ENCODE peak calls at places on chromosomes 6 and 20, in nine cellular contexts. F is uterus; O is T-helper 2 cell; Y is NCI-H1092 treated with DMSO at 0.1 percent for 48 hours; R is HepG2; S is SJCRH30; U is cardiac muscle cell; T is activated CD4-positive, alpha-beta T cell treated with anti-CD3 and anti-CD28 coated beads for 48 hours; J is heart right ventricle. P is an unnamed sample.

GRCh38 chr20:10371467-10371866 is 62.6 kb downstream of the MKKS start:
- DNase-seq in U (no peak), S (no peak), O (no peak), T (no peak), R (no peak), Y (no peak), J (no peak), F (no peak), P (no peak)

GRCh38 chr6:89287351-89288028 is 27.6 kb downstream of the GABRR2 start:
- DNase-seq in R (no peak), U (no peak), S (no peak), F (no peak), T (no peak), Y (no peak), J (no peak), O (no peak), P (peak; percentile 34)

GRCh38 chr6:28258877-28259777 is at the start of gene NKAPL:
- DNase-seq in S (no peak), R (no peak), J (peak; percentile 88), T (peak; percentile 81), F (peak; percentile 71), U (peak; percentile 93), Y (no peak), O (no peak), P (peak; percentile 74)

GRCh38 chr6:18497006-18497405 is 109.9 kb downstream of the RNF144B start:
- DNase-seq in S (no peak), J (no peak), O (no peak), R (no peak), Y (no peak), U (no peak), T (no peak), F (no peak), P (no peak)

GRCh38 chr6:143223895-143224294 is 163.2 kb downstream of the AIG1 start:
- DNase-seq in S (peak; percentile 48), Y (no peak), J (peak; percentile 57), U (peak; percentile 59), R (peak; percentile 81), O (no peak), T (no peak), F (peak; percentile 16), P (peak; percentile 60)

GRCh38 chr6:22218410-22218809 is 78.4 kb downstream of the PRL start:
- DNase-seq in Y (no peak), T (no peak), S (no peak), F (no peak), O (no peak), J (no peak), R (no peak), U (no peak), P (no peak)

GRCh38 chr6:108078191-108078590 is 3.6 kb upstream of the OSTM1 start:
- DNase-seq in S (no peak), U (no peak), Y (no peak), R (no peak), J (no peak), O (no peak), F (no peak), T (no peak), P (no peak)

GRCh38 chr6:157285422-157285779 is 37.9 kb downstream of the TMEM242 start:
- DNase-seq in Y (no peak), U (no peak), J (no peak), R (no peak), F (no peak), T (no peak), S (no peak), O (no peak), P (no peak)

GRCh38 chr6:11275598-11275997 is 43.1 kb upstream of the NEDD9 start:
- DNase-seq in S (no peak), T (peak; percentile 12), R (peak; percentile 91), J (no peak), U (no peak), F (no peak), O (no peak), Y (no peak), P (no peak)

GRCh38 chr6:129889580-129889979 is 28.5 kb upstream of the TMEM244 start:
- DNase-seq in O (no peak), S (peak; percentile 25), T (peak; percentile 12), J (no peak), R (no peak), Y (no peak), F (no peak), U (peak; percentile 68), P (no peak)

GRCh38 chr6:44530910-44531234 is 143.4 kb downstream of the CDC5L start:
- DNase-seq in T (no peak), O (no peak), U (no peak), S (no peak), F (no peak), Y (no peak), J (no peak), R (no peak), P (no peak)

GRCh38 chr6:49653438-49653837 is 16.8 kb upstream of the RHAG start:
- DNase-seq in R (no peak), Y (no peak), O (no peak), F (no peak), J (no peak), T (no peak), S (no peak), U (no peak), P (no peak)

GRCh38 chr6:119347466-119348307 is 1.9 kb downstream of the MAN1A1 start:
- DNase-seq in J (peak; percentile 19), R (peak; percentile 96), F (peak; percentile 32), T (peak; percentile 44), S (peak; percentile 25), O (no peak), U (no peak), Y (peak; percentile 3), P (peak; percentile 63)

GRCh38 chr6:73519943-73520687 is 717 bp downstream of the EEF1A1 start:
- DNase-seq in O (peak; percentile 55), F (peak; percentile 70), J (peak; percentile 79), S (peak; percentile 62), R (peak; percentile 59), U (peak; percentile 82), T (peak; percentile 89), Y (peak; percentile 19), P (peak; percentile 83)

GRCh38 chr6:136338486-136338885 is 48.8 kb upstream of the BCLAF1 start:
- DNase-seq in F (no peak), R (no peak), Y (no peak), J (no peak), O (no peak), U (no peak), S (no peak), T (no peak), P (no peak)

GRCh38 chr6:132490478-132491204 is 22.3 kb downstream of the STX7 start:
- DNase-seq in F (no peak), S (no peak), T (no peak), J (no peak), O (no peak), R (no peak), U (no peak), Y (no peak), P (no peak)

GRCh38 chr20:59805786-59806577 is 127.5 kb downstream of the SYCP2 start:
- DNase-seq in U (no peak), T (no peak), R (no peak), J (no peak), S (no peak), Y (no peak), F (no peak), O (no peak), P (peak; percentile 9)

GRCh38 chr6:26455357-26455970 is 2.3 kb upstream of the BTN2A1 start:
- DNase-seq in J (no peak), S (no peak), U (no peak), Y (no peak), F (no peak), O (no peak), R (no peak), T (no peak), P (no peak)

GRCh38 chr20:43383026-43383795 is 74.5 kb upstream of the SRSF6 start:
- DNase-seq in Y (no peak), F (no peak), O (no peak), R (no peak), J (peak; percentile 31), T (no peak), S (no peak), U (peak; percentile 61), P (no peak)

GRCh38 chr6:33828452-33828763 is 24.6 kb upstream of the MLN start:
- DNase-seq in Y (no peak), R (no peak), F (no peak), J (no peak), T (no peak), O (no peak), U (no peak), S (no peak), P (no peak)

GRCh38 chr6:114344971-114345274 is 2.1 kb upstream of the HS3ST5 start:
- DNase-seq in O (no peak), T (no peak), U (no peak), Y (no peak), J (no peak), S (no peak), F (no peak), R (no peak), P (no peak)

GRCh38 chr6:163818719-163819118 is 404.2 kb downstream of the QKI start:
- DNase-seq in S (no peak), F (no peak), R (no peak), J (no peak), U (no peak), Y (no peak), O (no peak), T (no peak), P (no peak)

GRCh38 chr6:170080828-170081368 is 210.0 kb downstream of the DLL1 start:
- DNase-seq in T (peak; percentile 0), O (no peak), J (no peak), F (no peak), S (peak; percentile 83), R (no peak), U (no peak), Y (peak; percentile 85), P (peak; percentile 37)

GRCh38 chr6:144690659-144691058 is 405.5 kb downstream of the UTRN start:
- DNase-seq in F (no peak), T (no peak), U (no peak), O (no peak), R (no peak), J (no peak), Y (no peak), S (no peak), P (no peak)

GRCh38 chr6:125939796-125940195 is 16.8 kb upstream of the HINT3 start:
- DNase-seq in T (no peak), U (no peak), O (no peak), R (no peak), S (no peak), Y (no peak), J (no peak), F (no peak), P (no peak)

GRCh38 chr20:41058007-41058673 is 29.5 kb downstream of the TOP1 start:
- DNase-seq in O (no peak), U (peak; percentile 64), R (peak; percentile 55), S (no peak), T (peak; percentile 43), Y (no peak), J (no peak), F (no peak), P (no peak)

GRCh38 chr6:158769696-158770446 is 49.3 kb downstream of the EZR start:
- DNase-seq in R (no peak), U (peak; percentile 16), S (peak; percentile 64), T (no peak), O (no peak), J (peak; percentile 52), F (no peak), Y (peak; percentile 94), P (no peak)

GRCh38 chr6:75149253-75149652 is 56.6 kb downstream of the COL12A1 start:
- DNase-seq in F (no peak), T (no peak), O (no peak), Y (no peak), R (no peak), J (no peak), S (no peak), U (peak; percentile 54), P (no peak)

GRCh38 chr6:115613488-115613887 is 447.2 kb downstream of the FRK start:
- DNase-seq in R (no peak), F (no peak), Y (no peak), J (no peak), O (no peak), U (peak; percentile 93), T (no peak), S (peak; percentile 34), P (no peak)

GRCh38 chr20:57385940-57386339 is 5.3 kb upstream of the RBM38 start:
- DNase-seq in T (no peak), F (no peak), U (no peak), S (no peak), O (peak; percentile 2), Y (no peak), J (no peak), R (no peak), P (peak; percentile 32)

GRCh38 chr6:158627940-158628211 is 16.7 kb downstream of the DYNLT1 start:
- DNase-seq in T (no peak), J (no peak), U (no peak), Y (no peak), R (no peak), S (no peak), F (no peak), O (no peak), P (no peak)